ENCODE peak calls at places on chromosome 4, in ten cellular contexts. Q, U, E, R, D, O, N, L, H and K are unnamed samples.

GRCh38 chr4:165325732-165326512 is 1.5 kb upstream of the MSMO1 start:
- DNase-seq in Q (no peak), U (no peak), E (no peak), R (no peak), D (no peak), O (no peak), N (peak; percentile 2), L (no peak), H (peak; percentile 47), K (peak; percentile 95)

GRCh38 chr4:21991050-21991449 is 42.5 kb upstream of the KCNIP4 start:
- DNase-seq in Q (no peak), U (no peak), E (no peak), R (no peak), D (no peak), O (no peak), N (no peak), L (no peak), H (no peak), K (no peak)

GRCh38 chr4:20825493-20825892 is 125.2 kb downstream of the PACRGL start:
- DNase-seq in Q (no peak), U (no peak), E (no peak), R (no peak), D (no peak), O (no peak), N (no peak), L (no peak), H (no peak), K (peak; percentile 45)

GRCh38 chr4:71498624-71499023 is 159.8 kb downstream of the SLC4A4 start:
- DNase-seq in Q (no peak), U (no peak), E (no peak), R (no peak), D (no peak), O (no peak), N (no peak), L (no peak), H (no peak), K (no peak)

GRCh38 chr4:168408620-168409019 is 71.7 kb downstream of the DDX60L start:
- DNase-seq in Q (no peak), U (no peak), E (no peak), R (no peak), D (no peak), O (no peak), N (no peak), L (no peak), H (peak; percentile 27), K (peak; percentile 80)

GRCh38 chr4:109548655-109549054 is 11.4 kb upstream of the MCUB start:
- DNase-seq in Q (no peak), U (no peak), E (no peak), R (no peak), D (no peak), O (no peak), N (no peak), L (no peak), H (no peak), K (peak; percentile 96)

GRCh38 chr4:126986828-126987227 is 645.9 kb upstream of the INTU start:
- DNase-seq in Q (no peak), U (no peak), E (no peak), R (no peak), D (no peak), O (no peak), N (no peak), L (no peak), H (no peak), K (peak; percentile 77)

GRCh38 chr4:169229571-169230028 is 41.2 kb downstream of the SH3RF1 start:
- DNase-seq in Q (no peak), U (no peak), E (no peak), R (no peak), D (no peak), O (no peak), N (no peak), L (no peak), H (peak; percentile 94), K (peak; percentile 94)

GRCh38 chr4:26061248-26061986 is 147.4 kb downstream of the SMIM20 start:
- DNase-seq in Q (no peak), U (no peak), E (no peak), R (no peak), D (no peak), O (peak; percentile 40), N (no peak), L (no peak), H (peak; percentile 63), K (peak; percentile 44)

GRCh38 chr4:86977621-86978184 is 42.9 kb downstream of the AFF1 start:
- DNase-seq in Q (no peak), U (no peak), E (no peak), R (no peak), D (no peak), O (no peak), N (no peak), L (no peak), H (peak; percentile 73), K (peak; percentile 99)

GRCh38 chr4:127247293-127247952 is 385.3 kb upstream of the INTU start:
- DNase-seq in Q (no peak), U (no peak), E (no peak), R (no peak), D (no peak), O (peak; percentile 0), N (no peak), L (no peak), H (no peak), K (no peak)

GRCh38 chr4:8690811-8691775 is 98.5 kb downstream of the CPZ start:
- DNase-seq in Q (no peak), U (no peak), E (no peak), R (no peak), D (no peak), O (no peak), N (no peak), L (no peak), H (no peak), K (no peak)

GRCh38 chr4:10098770-10099139 is 17.8 kb downstream of the WDR1 start:
- DNase-seq in Q (no peak), U (no peak), E (no peak), R (no peak), D (peak; percentile 55), O (no peak), N (no peak), L (no peak), H (peak; percentile 41), K (peak; percentile 38)

GRCh38 chr4:41129128-41129754 is 85.1 kb downstream of the APBB2 start:
- DNase-seq in Q (no peak), U (no peak), E (no peak), R (no peak), D (no peak), O (no peak), N (no peak), L (no peak), H (no peak), K (no peak)

GRCh38 chr4:30720656-30721352 is 635 bp downstream of the PCDH7 start:
- DNase-seq in Q (peak; percentile 53), U (no peak), E (no peak), R (peak; percentile 24), D (no peak), O (peak; percentile 44), N (no peak), L (no peak), H (no peak), K (no peak)